ENCODE peak calls at places on chromosomes 5 and 9, in five cellular contexts. I, P, J, T and K are unnamed samples.

GRCh38 chr9:133987455-133987800 is 4.7 kb downstream of the VAV2 start:
- DNase-seq in I (no peak), J (no peak), T (no peak), P (no peak), K (no peak)

GRCh38 chr5:69504036-69504435 is 11.4 kb downstream of the OCLN start:
- DNase-seq in P (no peak), T (no peak), I (no peak), J (no peak), K (no peak)

GRCh38 chr5:1155191-1156032 is 43.5 kb upstream of the SLC12A7 start:
- DNase-seq in T (no peak), P (no peak), J (no peak), I (peak), K (no peak)

GRCh38 chr9:4022435-4023067 is 277.3 kb downstream of the GLIS3 start:
- DNase-seq in I (no peak), J (no peak), T (no peak), P (no peak), K (no peak)

GRCh38 chr9:77802512-77803293 is 154.6 kb upstream of the GNA14 start:
- DNase-seq in P (no peak), T (no peak), I (no peak), J (no peak), K (no peak)

GRCh38 chr9:93186151-93186715 is 2.3 kb downstream of the WNK2 start:
- DNase-seq in J (no peak), T (no peak), P (no peak), I (peak), K (no peak)

GRCh38 chr5:125987677-125988255 is 435.4 kb upstream of the GRAMD2B start:
- DNase-seq in T (no peak), I (no peak), P (no peak), J (no peak), K (no peak)

GRCh38 chr5:73121109-73121443 is 701 bp downstream of the TMEM171 start:
- DNase-seq in I (no peak), J (no peak), T (no peak), P (no peak), K (no peak)

GRCh38 chr5:37738057-37738691 is 101.7 kb downstream of the GDNF start:
- DNase-seq in T (no peak), J (no peak), I (no peak), P (peak), K (peak)

GRCh38 chr5:139967353-139967752 is 75.7 kb downstream of the NRG2 start:
- DNase-seq in T (peak), P (no peak), I (no peak), J (no peak), K (no peak)

GRCh38 chr5:58615931-58616330 is 33.1 kb downstream of the RAB3C start:
- DNase-seq in I (no peak), T (no peak), P (no peak), J (no peak), K (no peak)

GRCh38 chr9:112091805-112092204 is 83.3 kb downstream of the SUSD1 start:
- DNase-seq in T (no peak), J (no peak), I (peak), P (no peak), K (no peak)

GRCh38 chr5:175517824-175518450 is 39.6 kb downstream of the SFXN1 start:
- DNase-seq in P (no peak), J (no peak), I (no peak), T (no peak), K (no peak)

GRCh38 chr5:146529984-146530383 is 14.0 kb upstream of the GPR151 start:
- DNase-seq in P (no peak), J (no peak), I (no peak), T (no peak), K (no peak)

GRCh38 chr5:29005386-29005785 is 1967.0 kb upstream of the CDH9 start:
- DNase-seq in T (no peak), P (no peak), I (no peak), J (no peak), K (no peak)

GRCh38 chr5:150734579-150735384 is 24.0 kb downstream of the DCTN4 start:
- DNase-seq in T (peak), I (peak), J (no peak), P (peak), K (peak)

GRCh38 chr9:86809968-86810367 is 137.3 kb downstream of the GAS1 start:
- DNase-seq in J (no peak), T (no peak), P (no peak), I (no peak), K (no peak)

GRCh38 chr5:154373729-154374179 is 72.0 kb upstream of the SAP30L start:
- DNase-seq in T (no peak), J (no peak), P (no peak), I (no peak), K (no peak)